ENCODE peak calls at places on chromosomes 4 and X, in six cellular contexts. B is HepG2, X is SJSA1, Q is prostate gland, M is heart left ventricle, N is right atrium auricular region. W is an unnamed sample. For H3K27me3, the result is how much of the 10 kb centered on the place peaks cover.

GRCh38 chr4:95619525-95620443 is 71.0 kb upstream of the UNC5C start:
- DNase-seq in M (no peak), Q (no peak), B (no peak), N (no peak), X (no peak), W (no peak)

GRCh38 chrX:13763489-13763888 is 28.9 kb downstream of the OFD1 start:
- DNase-seq in M (peak), B (no peak), N (peak), X (no peak), Q (peak), W (no peak)

GRCh38 chrX:121122332-121122731 is 74.9 kb downstream of the GLUD2 start:
- DNase-seq in X (no peak), N (no peak), Q (no peak), M (no peak), B (no peak), W (no peak)

GRCh38 chrX:114626323-114626722 is 42.4 kb downstream of the HTR2C start:
- DNase-seq in M (no peak), B (peak), X (no peak), N (no peak), Q (no peak), W (no peak)

GRCh38 chr4:168618577-168619265 is 121.9 kb downstream of the PALLD start:
- DNase-seq in N (no peak), Q (no peak), B (no peak), X (peak), M (peak), W (no peak)

GRCh38 chr4:158783775-158784174 is 14.9 kb downstream of the FNIP2 start:
- DNase-seq in N (no peak), M (no peak), X (no peak), B (no peak), Q (no peak), W (no peak)

GRCh38 chr4:161121451-161121850 is 1042.3 kb downstream of the FSTL5 start:
- DNase-seq in Q (no peak), M (no peak), B (no peak), X (no peak), N (no peak), W (no peak)

GRCh38 chrX:46788902-46789301 is 30.0 kb upstream of the SLC9A7 start:
- DNase-seq in Q (no peak), X (no peak), M (no peak), B (no peak), N (no peak), W (no peak)

GRCh38 chr4:41865981-41866798 is 69.0 kb upstream of the TMEM33 start:
- DNase-seq in M (no peak), X (no peak), N (no peak), B (no peak), Q (no peak), W (no peak)

GRCh38 chr4:15543537-15544195 is 74.0 kb downstream of the CC2D2A start:
- DNase-seq in M (no peak), Q (no peak), X (no peak), N (no peak), B (no peak), W (no peak)

GRCh38 chr4:144820115-144820514 is 174.2 kb downstream of the HHIP start:
- DNase-seq in Q (no peak), M (no peak), X (no peak), N (no peak), B (no peak), W (no peak)

GRCh38 chrX:39760930-39761329 is 336.8 kb downstream of the BCOR start:
- DNase-seq in N (no peak), X (no peak), M (no peak), Q (no peak), B (no peak), W (no peak)

GRCh38 chrX:45157647-45158046 is 43.0 kb downstream of the DIPK2B start:
- DNase-seq in N (no peak), B (no peak), Q (no peak), M (no peak), X (no peak), W (no peak)

GRCh38 chr4:188550296-188550695 is 411.1 kb downstream of the TRIML1 start:
- DNase-seq in B (no peak), N (no peak), M (no peak), X (no peak), Q (no peak), W (peak)

GRCh38 chrX:5646818-5647217 is 581.8 kb downstream of the NLGN4X start:
- DNase-seq in N (no peak), Q (no peak), B (no peak), X (no peak), M (no peak), W (no peak)

GRCh38 chr4:41509411-41510008 is 28.4 kb upstream of the LIMCH1 start:
- DNase-seq in Q (no peak), N (no peak), M (peak), X (no peak), B (no peak), W (no peak)

GRCh38 chrX:69523314-69523713 is 19.2 kb downstream of the NALF2 start:
- DNase-seq in Q (no peak), X (no peak), B (no peak), N (no peak), M (peak), W (no peak)

DNA sequence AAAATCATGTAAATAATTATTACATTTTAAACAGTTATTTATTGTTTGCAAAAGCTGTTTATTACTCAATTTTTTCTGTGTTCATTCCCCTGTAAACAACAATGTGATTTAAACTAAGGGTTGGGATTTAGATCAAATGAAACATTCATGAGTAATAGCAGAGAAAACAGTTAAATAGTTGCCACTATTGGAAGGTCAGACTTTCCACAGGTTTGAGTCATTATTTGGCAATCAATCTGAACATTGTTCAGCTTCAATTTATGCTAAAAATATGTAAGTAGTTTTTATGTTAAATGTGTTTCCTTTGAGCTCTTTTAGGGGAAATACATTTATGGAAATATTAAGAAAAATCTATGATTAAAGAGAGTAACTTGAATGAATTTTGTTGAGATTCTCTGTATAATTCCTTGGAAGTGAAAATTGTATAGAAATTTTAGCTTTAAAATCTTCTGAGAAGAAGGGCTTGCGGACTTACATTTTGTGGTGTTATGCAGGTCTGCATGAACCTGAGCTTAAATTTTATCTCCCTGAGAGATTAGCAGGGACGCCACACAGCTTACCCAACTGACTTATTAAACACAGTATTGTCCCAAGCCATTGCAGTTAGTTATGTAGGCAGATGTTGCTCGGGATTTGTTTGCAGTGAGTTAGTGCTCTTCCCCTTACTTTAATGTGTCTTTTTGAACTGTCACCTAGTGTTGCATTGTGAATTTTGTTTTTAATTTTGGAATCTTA is 145.0 kb downstream of the STIM2 start:
- DNase-seq in X (no peak), B (no peak), M (no peak), N (no peak), Q (no peak), W (no peak)
- H3K4me3 ChIP-seq in X (no peak), B (no peak), M (no peak), N (no peak), Q (no peak), W (no peak)

GRCh38 chr4:143082698-143083097 is 102.0 kb upstream of the USP38 start:
- DNase-seq in B (no peak), Q (no peak), M (no peak), X (no peak), N (no peak), W (no peak)
- H3K27me3 ChIP-seq in B (under half), Q (under half), M (under half), X (under half), N (under half), W (under half)

GRCh38 chrX:2484232-2484631 is 16.5 kb downstream of the DHRSX start:
- DNase-seq in X (no peak), Q (no peak), M (no peak), B (no peak), N (no peak), W (no peak)
- H3K4me3 ChIP-seq in X (no peak), Q (no peak), M (peak), B (no peak), N (peak), W (no peak)

DNA sequence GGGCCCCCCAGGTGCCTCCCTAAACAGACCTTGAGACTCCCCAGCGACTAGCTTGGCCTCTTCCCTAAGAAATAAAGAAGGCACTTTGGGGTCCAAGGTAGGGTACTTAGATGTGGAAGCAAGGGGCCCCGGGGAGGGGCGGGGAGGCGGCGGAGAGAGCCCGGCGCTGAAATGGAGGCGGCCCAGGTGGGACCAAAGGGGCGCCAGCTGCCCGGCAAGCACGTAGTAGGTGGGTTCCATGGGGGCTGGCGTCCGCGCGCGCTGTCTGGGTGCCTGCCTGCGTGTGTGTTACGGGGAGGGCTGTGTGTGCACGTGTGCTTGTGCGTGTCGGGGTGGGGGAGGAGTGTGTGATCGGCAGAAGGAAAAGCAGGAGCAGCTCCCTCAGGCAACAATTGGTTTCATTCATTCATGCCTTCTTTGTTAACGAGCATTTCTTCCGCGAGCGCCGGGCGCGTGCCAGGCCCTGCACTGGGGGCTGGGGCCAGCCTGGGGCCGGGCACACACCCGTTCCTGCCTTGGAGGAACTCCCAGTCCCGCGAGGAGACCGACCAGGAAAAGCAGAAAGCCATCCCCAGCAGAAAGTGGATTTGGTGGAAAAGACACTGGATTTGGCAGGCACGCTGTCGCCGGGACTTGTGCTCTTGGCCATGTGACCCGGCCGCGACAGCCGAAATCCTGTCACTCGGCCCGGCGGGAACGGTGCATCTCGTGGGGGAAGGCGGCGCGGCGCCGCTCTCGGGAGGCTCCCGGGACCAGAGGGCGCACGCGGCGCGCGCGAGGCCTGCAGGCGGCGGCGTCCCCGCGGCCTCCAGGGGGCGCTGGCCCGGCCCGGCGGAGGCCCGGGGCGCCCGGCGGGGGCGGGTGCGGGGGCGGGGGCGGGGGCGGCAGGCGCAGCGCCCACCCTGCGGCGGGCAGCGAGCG is 3.3 kb upstream of the DUSP9 start:
- DNase-seq in X (no peak), M (no peak), Q (no peak), B (no peak), N (no peak), W (no peak)
- H3K27me3 ChIP-seq in X (under half), M (under half), Q (under half), B (under half), N (under half), W (half or more)

GRCh38 chrX:37388413-37388812 is 39.2 kb downstream of the PRRG1 start:
- DNase-seq in N (no peak), Q (no peak), M (no peak), B (no peak), X (no peak), W (no peak)
- H3K4me3 ChIP-seq in N (no peak), Q (no peak), M (no peak), B (no peak), X (no peak), W (no peak)

GRCh38 chr4:10171055-10171454 is 54.5 kb upstream of the WDR1 start:
- DNase-seq in B (no peak), N (no peak), X (no peak), M (no peak), Q (no peak), W (no peak)
- H3K27me3 ChIP-seq in B (under half), N (under half), X (under half), M (under half), Q (under half), W (under half)

GRCh38 chr4:34181891-34182290 is 2062.4 kb downstream of the ARAP2 start:
- DNase-seq in B (no peak), X (no peak), M (no peak), N (no peak), Q (no peak), W (no peak)

GRCh38 chr4:34183916-34184315 is 2060.4 kb downstream of the ARAP2 start:
- DNase-seq in N (no peak), Q (no peak), M (no peak), B (no peak), X (no peak), W (no peak)

GRCh38 chr4:34181311-34181808 is 2063.0 kb downstream of the ARAP2 start:
- DNase-seq in B (no peak), Q (no peak), X (no peak), N (no peak), M (no peak), W (peak)

GRCh38 chr4:34178476-34178875 is 2065.8 kb downstream of the ARAP2 start:
- DNase-seq in B (no peak), M (no peak), N (no peak), X (no peak), Q (no peak), W (no peak)

GRCh38 chr4:34182346-34182745 is 2062.0 kb downstream of the ARAP2 start:
- DNase-seq in M (no peak), N (no peak), Q (no peak), B (no peak), X (no peak), W (no peak)
- H3K4me3 ChIP-seq in M (no peak), N (no peak), Q (no peak), B (no peak), X (no peak), W (no peak)